ENCODE peak calls at places on chromosomes 6 and 20, in four cellular contexts. X is vagina, T is gastrocnemius medialis, F is sigmoid colon. I is an unnamed sample. For H3K27me3 and H3K4me1, the result is how much of the 10 kb centered on the place peaks cover.

GRCh38 chr6:42428326-42429041 is 23.2 kb downstream of the TRERF1 start:
- DNase-seq in T (no peak), X (no peak), F (no peak), I (no peak)

GRCh38 chr6:44253307-44254101 is 3.8 kb downstream of the SLC35B2 start:
- DNase-seq in T (no peak), F (no peak), X (no peak), I (peak)

GRCh38 chr6:52263709-52264320 is 19.5 kb upstream of the IL17F start:
- DNase-seq in X (no peak), F (no peak), T (peak), I (peak)

GRCh38 chr6:53795254-53795701 is 473 bp downstream of the LRRC1 start:
- DNase-seq in T (no peak), F (no peak), X (no peak), I (peak)

GRCh38 chr6:47235964-47236760 is 73.5 kb downstream of the TNFRSF21 start:
- DNase-seq in F (no peak), T (no peak), X (no peak), I (no peak)

GRCh38 chr20:19003759-19004336 is 190.3 kb downstream of the SCP2D1 start:
- DNase-seq in T (no peak), X (no peak), F (no peak), I (no peak)

GRCh38 chr6:41214559-41215238 is 13.4 kb upstream of the TREML4 start:
- DNase-seq in T (no peak), X (no peak), F (no peak), I (peak)

GRCh38 chr6:41637179-41638001 is 878 bp upstream of the MDFI start:
- DNase-seq in X (no peak), T (no peak), F (no peak), I (no peak)

GRCh38 chr6:126633362-126633761 is 293.4 kb downstream of the CENPW start:
- DNase-seq in T (no peak), X (no peak), F (no peak), I (no peak)

GRCh38 chr6:11592289-11592906 is 54.8 kb downstream of the TMEM170B start:
- DNase-seq in T (peak), F (no peak), X (no peak), I (no peak)

GRCh38 chr20:35991142-35991771 is 22.9 kb downstream of the CNBD2 start:
- DNase-seq in F (no peak), X (no peak), T (no peak), I (peak)

GRCh38 chr20:21665687-21666446 is 39.6 kb upstream of the PAX1 start:
- DNase-seq in X (no peak), T (no peak), F (no peak), I (no peak)

GRCh38 chr6:4736371-4736873 is 39.8 kb upstream of the CDYL start:
- DNase-seq in F (no peak), X (no peak), T (no peak), I (no peak)

GRCh38 chr6:4581468-4582420 is 194.5 kb upstream of the CDYL start:
- DNase-seq in X (peak), T (no peak), F (no peak), I (no peak)

GRCh38 chr6:152748843-152749242 is 1.8 kb upstream of the VIP start:
- DNase-seq in T (no peak), F (no peak), X (no peak), I (no peak)

GRCh38 chr6:119140471-119141165 is 62.2 kb upstream of the FAM184A start:
- DNase-seq in T (no peak), X (no peak), F (no peak), I (no peak)

GRCh38 chr20:18852318-18852717 is 38.7 kb downstream of the SCP2D1 start:
- DNase-seq in T (no peak), F (no peak), X (no peak), I (no peak)

GRCh38 chr6:105507811-105508210 is 104.9 kb upstream of the PREP start:
- DNase-seq in X (no peak), F (no peak), T (no peak), I (no peak)

GRCh38 chr20:60087563-60088105 is 129.4 kb downstream of the CDH26 start:
- DNase-seq in F (no peak), X (no peak), T (no peak), I (no peak)

GRCh38 chr20:47247972-47248371 is 108.5 kb downstream of the ZMYND8 start:
- DNase-seq in T (no peak), F (no peak), X (no peak), I (no peak)

DNA sequence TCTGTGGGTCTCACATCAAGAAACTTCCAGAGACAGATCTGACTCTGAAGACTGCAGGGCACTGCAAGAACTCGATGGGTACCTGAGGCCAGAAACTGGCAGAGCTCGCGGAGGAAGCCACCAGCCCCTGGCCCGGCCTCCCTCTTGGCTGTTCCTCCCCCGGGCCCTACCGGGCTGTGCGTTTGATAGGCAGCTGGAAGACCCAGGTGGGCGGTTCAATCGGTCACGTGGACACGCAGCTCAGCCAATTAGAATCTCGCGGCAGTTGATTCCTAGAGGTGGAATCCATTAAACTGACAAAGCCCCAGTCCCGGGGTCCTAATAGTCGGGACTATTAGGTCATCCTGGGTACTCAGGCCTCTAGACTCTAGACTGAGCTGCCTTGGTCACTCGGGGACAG is 154.2 kb upstream of the PROKR2 start:
- DNase-seq in X (peak), F (no peak), T (no peak), I (no peak)
- H3K27me3 ChIP-seq in X (under half), F (under half), T (under half), I (under half)

GRCh38 chr6:37239511-37239910 is 18.1 kb upstream of the TBC1D22B start:
- DNase-seq in F (no peak), X (no peak), T (no peak), I (no peak)
- TF ChIP-seq POLR2A in F (no peak), X (no peak), T (no peak), I (no peak)

GRCh38 chr20:63534831-63535651 is 2.1 kb downstream of the PTK6 start:
- DNase-seq in T (no peak), X (no peak), F (no peak), I (no peak)
- H3K4me1 ChIP-seq in T (under half), X (under half), F (under half), I (under half)

DNA sequence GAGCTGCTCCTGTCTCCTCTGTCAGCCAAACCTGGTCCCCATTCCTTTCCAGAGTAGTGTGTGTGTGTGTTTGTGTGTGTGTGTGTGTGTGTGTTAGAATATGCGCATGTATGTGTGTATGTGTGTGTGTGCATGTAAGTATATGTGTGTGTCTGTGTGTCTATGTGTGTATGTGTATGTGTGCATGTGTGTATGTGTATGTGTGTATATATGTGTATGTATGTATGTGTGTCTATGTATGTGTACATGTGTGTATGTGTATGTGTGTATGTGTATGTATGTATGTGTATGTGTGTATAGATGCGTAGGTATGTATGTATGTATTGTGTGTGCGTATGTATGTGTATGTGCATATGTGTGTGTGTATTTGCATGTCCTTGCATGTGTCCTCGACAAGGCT is 79.5 kb downstream of the AGPAT4 start:
- DNase-seq in F (no peak), T (no peak), X (no peak), I (no peak)
- H3K27me3 ChIP-seq in F (under half), T (under half), X (under half), I (under half)

GRCh38 chr6:37131104-37131959 is 38.6 kb upstream of the PIM1 start:
- DNase-seq in T (peak), F (peak), X (no peak), I (no peak)
- TF ChIP-seq POLR2A in T (peak), F (peak), X (no peak), I (no peak)

I was measured in body of pancreas.